ENCODE peak calls at places on chromosomes 16 and 17, in four cellular contexts. D is GOT3, B is NCI-H1417 treated with DMSO at 0.1 percent for 48 hours, N is HS-5. Z is an unnamed sample.

GRCh38 chr16:51818342-51818944 is 667.4 kb upstream of the SALL1 start:
- DNase-seq in D (no peak), N (no peak), B (no peak), Z (peak; percentile 46)

GRCh38 chr16:28291651-28292626 is at the start of gene SBK1:
- DNase-seq in N (peak; percentile 23), B (peak; percentile 56), D (no peak), Z (peak; percentile 92)

GRCh38 chr17:19738073-19738449 is 10.0 kb downstream of the ALDH3A1 start:
- DNase-seq in N (no peak), D (no peak), B (no peak), Z (no peak)

GRCh38 chr17:57498443-57498842 is 242.1 kb downstream of the MSI2 start:
- DNase-seq in B (no peak), N (no peak), D (no peak), Z (no peak)

GRCh38 chr16:85553436-85554113 is 59.5 kb upstream of the GSE1 start:
- DNase-seq in N (peak; percentile 3), B (no peak), D (no peak), Z (peak; percentile 62)

GRCh38 chr16:17275076-17275732 is 195.6 kb downstream of the XYLT1 start:
- DNase-seq in N (peak; percentile 1), B (no peak), D (no peak), Z (peak; percentile 9)

GRCh38 chr16:47977802-47978201 is 178.0 kb downstream of the ABCC12 start:
- DNase-seq in B (no peak), N (no peak), D (no peak), Z (no peak)

GRCh38 chr17:18315498-18316360 is 636 bp downstream of the SMCR8 start:
- DNase-seq in N (no peak), D (no peak), B (no peak), Z (no peak)

GRCh38 chr17:4043862-4044261 is 79.6 kb upstream of the ATP2A3 start:
- DNase-seq in N (no peak), B (no peak), D (no peak), Z (no peak)

GRCh38 chr17:74759243-74759801 is 10.9 kb downstream of the NHERF1 start:
- DNase-seq in B (no peak), N (no peak), D (no peak), Z (no peak)

GRCh38 chr17:78359216-78359935 is 501 bp downstream of the SOCS3 start:
- DNase-seq in D (peak; percentile 72), B (no peak), N (no peak), Z (peak; percentile 64)

GRCh38 chr16:290681-291405 is 7.9 kb downstream of the PDIA2 start:
- DNase-seq in B (no peak), D (no peak), N (no peak), Z (no peak)

GRCh38 chr17:65529761-65530157 is 31.7 kb downstream of the AXIN2 start:
- DNase-seq in D (no peak), N (no peak), B (no peak), Z (no peak)

GRCh38 chr16:66926171-66926570 is 836 bp upstream of the RRAD start:
- DNase-seq in N (no peak), D (no peak), B (no peak), Z (no peak)